ENCODE peak calls at places on chromosome 7, in six cellular contexts. A is left kidney, T is NT2/D1, U is BJ, P is GM10248, R is NCI-H2081. H is an unnamed sample.
A peak's percentile ranks its signal among the peaks of the same experiment; 100 is the strongest.

GRCh38 chr7:17380696-17381662 is 82.5 kb downstream of the AHR start:
- DNase-seq in A (no peak), T (no peak), U (no peak), P (no peak), R (no peak), H (no peak)

GRCh38 chr7:2403718-2404648 is 572 bp downstream of the CHST12 start:
- DNase-seq in A (peak; percentile 42), T (no peak), U (no peak), P (no peak), R (no peak), H (no peak)

GRCh38 chr7:28879105-28879504 is 79.0 kb downstream of the TRIL start:
- DNase-seq in A (no peak), T (no peak), U (no peak), P (no peak), R (peak; percentile 70), H (no peak)

GRCh38 chr7:117808273-117808868 is 64.9 kb downstream of the CTTNBP2 start:
- DNase-seq in A (peak; percentile 35), T (no peak), U (no peak), P (no peak), R (peak; percentile 97), H (peak; percentile 70)

GRCh38 chr7:30687604-30688003 is 5.3 kb upstream of the CRHR2 start:
- DNase-seq in A (no peak), T (no peak), U (no peak), P (no peak), R (no peak), H (no peak)

GRCh38 chr7:68969571-68969970 is 628.7 kb upstream of the AUTS2 start:
- DNase-seq in A (no peak), T (no peak), U (no peak), P (no peak), R (no peak), H (no peak)

GRCh38 chr7:5382281-5383041 is 41.2 kb downstream of the TNRC18 start:
- DNase-seq in A (peak; percentile 97), T (peak; percentile 57), U (no peak), P (no peak), R (no peak), H (peak; percentile 52)

GRCh38 chr7:101121996-101122932 is 4.6 kb upstream of the SERPINE1 start:
- DNase-seq in A (peak; percentile 90), T (peak; percentile 91), U (peak; percentile 97), P (peak; percentile 74), R (no peak), H (peak; percentile 89)

GRCh38 chr7:51219261-51219988 is 97.2 kb downstream of the COBL start:
- DNase-seq in A (peak; percentile 36), T (no peak), U (no peak), P (no peak), R (no peak), H (no peak)

GRCh38 chr7:41319601-41320000 is 383.3 kb downstream of the INHBA start:
- DNase-seq in A (no peak), T (no peak), U (no peak), P (no peak), R (no peak), H (no peak)

GRCh38 chr7:134298902-134299683 is 17.6 kb downstream of the SLC35B4 start:
- DNase-seq in A (no peak), T (peak; percentile 16), U (no peak), P (no peak), R (peak; percentile 86), H (no peak)

GRCh38 chr7:157527686-157528085 is 190.9 kb downstream of the DNAJB6 start:
- DNase-seq in A (no peak), T (no peak), U (no peak), P (no peak), R (no peak), H (no peak)

H was measured in left cardiac atrium.